ENCODE peak calls at places on chromosomes 5 and 9, in ten cellular contexts. W is PC-3; M is A549; H is fibroblast of lung; S is heart left ventricle; K is CD8-positive, alpha-beta T cell; C is Peyer's patch; R is mucosa of descending colon; E is psoas muscle; A is colonic mucosa. X is an unnamed sample. For H3K4me1, the result is how much of the 10 kb centered on the place peaks cover.

GRCh38 chr9:88005146-88005750 is 30.9 kb upstream of the CDK20 start:
- DNase-seq in W (peak), M (no peak), H (peak), S (no peak), K (no peak), C (no peak), R (no peak), E (no peak), A (no peak), X (no peak)

GRCh38 chr5:73975855-73976254 is 349.9 kb downstream of the ARHGEF28 start:
- DNase-seq in W (no peak), M (no peak), H (no peak), S (no peak), K (no peak), C (no peak), R (no peak), E (no peak), A (no peak), X (no peak)

GRCh38 chr9:95729669-95730368 is 145.7 kb upstream of the ERCC6L2 start:
- DNase-seq in W (no peak), M (no peak), H (no peak), S (no peak), K (no peak), C (no peak), R (no peak), E (no peak), A (no peak), X (no peak)

GRCh38 chr9:134069536-134070399 is 1.9 kb upstream of the BRD3 start:
- DNase-seq in W (no peak), M (no peak), H (no peak), S (no peak), K (no peak), C (peak), R (no peak), E (no peak), A (no peak), X (peak)

GRCh38 chr9:99294850-99295461 is 72.9 kb downstream of the SEC61B start:
- DNase-seq in W (no peak), M (peak), H (no peak), S (no peak), K (no peak), C (no peak), R (no peak), E (no peak), A (no peak), X (no peak)

GRCh38 chr9:110691002-110691549 is 22.5 kb downstream of the MUSK start:
- DNase-seq in W (peak), M (no peak), H (peak), S (no peak), K (no peak), C (no peak), R (no peak), E (no peak), A (no peak), X (no peak)

GRCh38 chr5:53817183-53817582 is 256.7 kb downstream of the NDUFS4 start:
- DNase-seq in W (peak), M (no peak), H (no peak), S (no peak), K (no peak), C (no peak), R (no peak), E (no peak), A (no peak), X (no peak)

GRCh38 chr9:92328225-92328624 is 2.5 kb downstream of the CENPP start:
- DNase-seq in W (peak), M (peak), H (peak), S (no peak), K (no peak), C (no peak), R (no peak), E (no peak), A (no peak), X (no peak)

GRCh38 chr9:113541019-113541900 is 77.7 kb downstream of the RGS3 start:
- DNase-seq in W (peak), M (peak), H (peak), S (no peak), K (no peak), C (peak), R (peak), E (no peak), A (peak), X (no peak)

GRCh38 chr9:93588641-93589609 is 12.5 kb downstream of the PHF2 start:
- DNase-seq in W (no peak), M (no peak), H (peak), S (no peak), K (no peak), C (no peak), R (no peak), E (no peak), A (no peak), X (no peak)

GRCh38 chr9:94882953-94883641 is 156.6 kb downstream of the AOPEP start:
- DNase-seq in W (no peak), M (no peak), H (no peak), S (no peak), K (no peak), C (no peak), R (no peak), E (no peak), A (no peak), X (no peak)

GRCh38 chr9:76086521-76086920 is 196.0 kb downstream of the PCSK5 start:
- DNase-seq in W (no peak), M (no peak), H (no peak), S (no peak), K (no peak), C (no peak), R (no peak), E (no peak), A (no peak), X (no peak)
- TF ChIP-seq CTCF in W (no peak), M (no peak), H (no peak), S (no peak), K (no peak), C (no peak), R (no peak), E (no peak), A (no peak), X (no peak)

DNA sequence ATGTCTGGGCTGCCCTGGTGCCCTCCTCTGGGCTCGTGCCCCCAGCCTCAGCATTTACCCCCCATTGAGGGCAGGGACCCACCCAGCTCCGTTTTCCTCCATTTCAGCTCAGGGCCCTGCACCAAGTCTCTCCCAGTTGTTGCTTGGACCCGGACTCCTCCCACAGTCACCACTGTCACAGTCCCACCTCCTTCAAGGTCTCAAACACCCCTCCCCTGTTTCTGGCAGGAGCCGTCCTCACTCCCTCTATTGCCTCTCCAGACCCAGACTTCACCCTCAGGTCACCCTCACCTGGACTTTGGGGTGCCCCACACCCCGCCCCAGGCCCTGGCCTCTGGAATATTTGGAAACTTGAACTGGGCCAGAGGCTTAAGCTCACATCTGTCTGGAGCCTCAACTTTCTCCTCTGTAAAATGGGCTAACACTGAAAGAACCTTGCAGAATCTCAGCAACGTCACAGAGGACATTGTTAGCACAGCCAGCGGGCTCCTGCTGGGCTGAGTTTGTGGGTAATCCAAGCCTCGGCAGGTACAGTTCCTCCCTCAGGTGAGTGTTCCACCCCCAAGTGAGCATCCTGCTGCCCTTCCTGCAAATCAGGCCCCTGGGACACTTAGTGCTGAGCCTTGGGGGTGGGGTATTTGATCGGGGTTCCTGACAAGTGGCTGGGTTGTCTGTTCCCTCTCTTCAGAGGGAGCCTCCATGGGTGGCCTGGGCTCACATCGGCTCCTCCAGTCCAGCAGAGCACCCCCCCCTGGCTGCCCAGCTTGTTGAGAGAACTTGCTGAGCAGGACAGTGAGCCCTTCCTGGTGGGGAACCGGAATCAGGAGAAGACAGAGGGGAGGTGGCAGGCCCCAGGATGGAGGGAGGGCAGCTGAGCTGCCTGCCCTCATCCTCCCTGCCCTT is 130.1 kb downstream of the C9orf50 start:
- DNase-seq in W (no peak), M (no peak), H (no peak), S (peak), K (no peak), C (peak), R (peak), E (no peak), A (no peak), X (no peak)
- H3K4me1 ChIP-seq in W (half or more), M (half or more), H (half or more), S (under half), K (under half), C (under half), R (half or more), E (under half), A (under half), X (half or more)

GRCh38 chr5:142915840-142916424 is 145.8 kb downstream of the ARHGAP26 start:
- DNase-seq in W (peak), M (peak), H (peak), S (no peak), K (no peak), C (peak), R (no peak), E (no peak), A (peak), X (peak)
- TF ChIP-seq CTCF in W (peak), M (peak), H (peak), S (peak), K (no peak), C (peak), R (peak), E (peak), A (peak), X (peak)

GRCh38 chr5:9059920-9060691 is 485.8 kb downstream of the SEMA5A start:
- DNase-seq in W (peak), M (no peak), H (peak), S (peak), K (no peak), C (peak), R (no peak), E (no peak), A (no peak), X (peak)
- H3K4me1 ChIP-seq in W (under half), M (under half), H (under half), S (under half), K (under half), C (under half), R (under half), E (under half), A (under half), X (under half)

DNA sequence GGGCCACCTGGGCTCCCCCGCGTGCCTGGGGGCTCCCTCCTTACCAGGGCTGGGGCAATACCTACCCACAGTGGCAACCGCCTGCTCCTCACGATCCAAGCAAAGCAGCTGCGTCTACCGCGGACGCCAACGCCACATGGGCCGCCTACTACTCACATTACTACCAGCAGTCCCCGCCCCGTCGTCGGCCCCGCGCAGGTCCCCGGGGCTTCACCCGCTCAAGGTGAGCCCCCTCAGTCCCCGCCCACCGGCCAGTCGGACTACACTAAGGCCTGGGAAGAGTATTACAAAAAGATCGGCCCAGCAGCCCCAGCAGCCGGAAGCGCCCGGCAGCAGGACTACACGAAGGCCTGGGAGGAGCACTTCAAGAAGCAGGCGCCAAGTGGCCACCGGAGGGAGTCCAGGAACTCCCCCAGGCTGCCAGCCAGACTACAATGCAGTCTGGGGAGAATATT is 106.0 kb upstream of the MTAP start:
- DNase-seq in W (no peak), M (peak), H (no peak), S (no peak), K (no peak), C (no peak), R (no peak), E (no peak), A (no peak), X (peak)
- TF ChIP-seq CTCF in W (peak), M (no peak), H (no peak), S (no peak), K (no peak), C (no peak), R (no peak), E (no peak), A (no peak), X (no peak)

GRCh38 chr5:14419686-14420085 is 161.9 kb upstream of the OTULINL start:
- DNase-seq in W (no peak), M (no peak), H (no peak), S (no peak), K (no peak), C (no peak), R (no peak), E (no peak), A (no peak), X (no peak)
- H3K4me1 ChIP-seq in W (under half), M (under half), H (under half), S (under half), K (under half), C (under half), R (under half), E (under half), A (under half), X (under half)

GRCh38 chr5:115033861-115034260 is 135.8 kb downstream of the TRIM36 start:
- DNase-seq in W (no peak), M (no peak), H (no peak), S (no peak), K (no peak), C (no peak), R (no peak), E (no peak), A (no peak), X (no peak)
- TF ChIP-seq CTCF in W (peak), M (no peak), H (no peak), S (no peak), K (no peak), C (no peak), R (no peak), E (no peak), A (no peak), X (no peak)

DNA sequence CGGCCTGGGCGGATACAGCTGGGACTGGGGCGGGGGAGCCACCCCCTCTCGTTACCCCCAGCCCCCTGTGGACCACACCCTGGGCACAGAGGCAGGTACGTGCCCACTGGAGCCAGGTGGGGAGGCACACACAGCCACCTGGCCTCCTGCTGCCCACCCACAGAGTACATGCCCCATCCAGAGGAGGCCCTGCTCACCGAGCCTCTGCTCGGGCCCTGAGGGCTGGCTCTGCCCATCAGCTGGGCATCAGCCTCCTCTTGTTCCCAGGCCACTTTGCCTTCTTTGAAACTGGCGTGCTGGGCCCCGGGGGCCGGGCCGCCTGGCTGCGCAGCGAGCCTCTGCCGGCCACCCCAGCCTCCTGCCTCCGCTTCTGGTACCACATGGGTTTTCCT is 6.3 kb downstream of the MAMDC4 start:
- DNase-seq in W (no peak), M (no peak), H (no peak), S (no peak), K (no peak), C (peak), R (peak), E (peak), A (peak), X (no peak)
- H3K4me1 ChIP-seq in W (under half), M (half or more), H (under half), S (under half), K (under half), C (under half), R (under half), E (under half), A (under half), X (under half)